ENCODE peak calls at places on chromosomes 6 and 20, in nine cellular contexts. Z is endothelial cell; V is CD8-positive, alpha-beta T cell; D is tibial nerve; X is activated CD8-positive, alpha-beta T cell treated with anti-CD3 and anti-CD28 coated beads for 36 hours; E is progenitor cell of endocrine pancreas; A is lower leg skin; L is astrocyte of the spinal cord; P is left ventricle myocardium inferior. M is an unnamed sample.

GRCh38 chr6:160420253-160420968 is 72.2 kb downstream of the SLC22A3 start:
- DNase-seq in D (no peak), P (no peak), Z (no peak), E (no peak), V (no peak), A (no peak), X (no peak), L (no peak), M (no peak)

GRCh38 chr6:29553268-29554057 is 6.1 kb downstream of the UBD start:
- DNase-seq in L (peak; percentile 13), V (peak; percentile 20), A (no peak), P (peak; percentile 73), Z (peak; percentile 71), X (peak; percentile 43), D (peak; percentile 17), E (peak; percentile 52), M (peak; percentile 69)

GRCh38 chr6:142946924-142947701 is 2.1 kb upstream of the HIVEP2 start:
- DNase-seq in V (peak; percentile 83), L (peak; percentile 79), X (peak; percentile 89), D (peak; percentile 70), A (peak; percentile 82), P (peak; percentile 86), Z (peak; percentile 63), E (peak; percentile 59), M (peak; percentile 84)

GRCh38 chr6:148888853-148889252 is 142.0 kb downstream of the UST start:
- DNase-seq in P (no peak), Z (no peak), X (no peak), E (no peak), D (no peak), L (peak; percentile 69), A (no peak), V (no peak), M (no peak)

GRCh38 chr6:98641929-98642328 is 192.4 kb upstream of the POU3F2 start:
- DNase-seq in P (no peak), X (no peak), V (no peak), D (no peak), E (no peak), A (no peak), L (peak; percentile 46), Z (no peak), M (no peak)

GRCh38 chr6:6655805-6656251 is 67.3 kb downstream of the LY86 start:
- DNase-seq in P (no peak), V (no peak), E (no peak), A (no peak), D (no peak), X (peak; percentile 31), Z (no peak), L (no peak), M (peak; percentile 38)

GRCh38 chr6:155530219-155530834 is 74.7 kb upstream of the NOX3 start:
- DNase-seq in E (no peak), D (peak; percentile 23), V (no peak), Z (no peak), X (peak; percentile 35), L (peak; percentile 66), P (no peak), A (no peak), M (peak; percentile 37)

GRCh38 chr6:84330325-84330724 is 102.9 kb upstream of the CEP162 start:
- DNase-seq in E (no peak), X (no peak), P (no peak), V (no peak), L (no peak), Z (no peak), A (no peak), D (no peak), M (no peak)

GRCh38 chr6:26555505-26556262 is 17.5 kb downstream of the HMGN4 start:
- DNase-seq in V (no peak), L (peak; percentile 64), D (no peak), X (no peak), Z (no peak), A (no peak), P (no peak), E (no peak), M (no peak)

GRCh38 chr6:107361568-107362270 is 97.6 kb downstream of the PDSS2 start:
- DNase-seq in L (peak; percentile 79), E (no peak), P (no peak), A (no peak), X (no peak), Z (no peak), V (no peak), D (no peak), M (no peak)

GRCh38 chr6:53691667-53692133 is 26.1 kb upstream of the KLHL31 start:
- DNase-seq in P (no peak), L (no peak), A (no peak), X (no peak), V (no peak), Z (no peak), D (no peak), E (no peak), M (no peak)

GRCh38 chr6:39362487-39362865 is 40.0 kb upstream of the KCNK16 start:
- DNase-seq in V (no peak), D (no peak), Z (no peak), A (no peak), P (no peak), E (no peak), L (no peak), X (no peak), M (no peak)

GRCh38 chr6:85405175-85405852 is 44.6 kb upstream of the NT5E start:
- DNase-seq in A (no peak), D (no peak), E (no peak), X (no peak), P (no peak), Z (no peak), V (no peak), L (peak; percentile 77), M (no peak)

GRCh38 chr6:39381535-39382140 is 59.1 kb upstream of the KCNK16 start:
- DNase-seq in A (no peak), E (no peak), P (no peak), V (no peak), Z (no peak), X (no peak), L (no peak), D (no peak), M (no peak)

GRCh38 chr6:163525926-163526325 is 111.4 kb downstream of the QKI start:
- DNase-seq in X (no peak), A (no peak), Z (no peak), V (no peak), P (no peak), E (no peak), L (no peak), D (no peak), M (no peak)

GRCh38 chr20:64131406-64131805 is 24.0 kb upstream of the NPBWR2 start:
- DNase-seq in L (no peak), D (no peak), A (no peak), X (peak; percentile 23), P (no peak), Z (no peak), E (no peak), V (no peak), M (no peak)
- TF ChIP-seq CTCF in L (peak; percentile 37), D (no peak), A (no peak), X (no peak), P (no peak), Z (no peak), E (peak; percentile 12), V (no peak), M (no peak)

GRCh38 chr20:33796907-33797544 is 14.1 kb upstream of the CHMP4B start:
- DNase-seq in D (no peak), Z (no peak), A (no peak), L (no peak), V (no peak), X (no peak), P (no peak), E (no peak), M (no peak)
- TF ChIP-seq CTCF in D (no peak), Z (no peak), A (no peak), L (no peak), V (no peak), X (no peak), P (no peak), E (no peak), M (no peak)

DNA sequence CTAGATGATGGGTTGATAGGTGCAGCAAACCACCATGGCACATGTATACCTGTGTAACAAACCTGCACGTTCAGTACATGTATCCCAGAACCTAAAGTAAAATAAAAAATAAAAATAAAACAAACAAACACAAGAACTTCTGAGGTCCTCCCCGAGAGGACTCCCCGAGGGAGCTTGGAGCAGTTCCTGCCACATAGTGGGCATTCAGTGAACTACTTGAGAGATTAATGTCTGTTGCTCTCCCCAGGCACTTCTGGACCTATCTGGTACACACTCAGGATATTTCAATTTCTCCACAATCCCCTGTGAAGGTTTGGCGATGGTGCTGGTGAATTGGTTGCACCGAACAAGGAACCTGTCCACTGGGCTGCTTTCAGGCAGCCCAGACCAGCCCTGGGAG is 311.2 kb downstream of the ESR1 start:
- DNase-seq in V (no peak), Z (no peak), L (no peak), P (no peak), A (no peak), D (no peak), E (no peak), X (no peak), M (no peak)
- TF ChIP-seq CTCF in V (no peak), Z (no peak), L (no peak), P (no peak), A (no peak), D (no peak), E (no peak), X (no peak), M (no peak)

GRCh38 chr20:1174787-1175186 is 10.0 kb downstream of the TMEM74B start:
- DNase-seq in P (no peak), D (no peak), L (no peak), E (no peak), A (no peak), X (no peak), Z (no peak), V (no peak), M (no peak)

GRCh38 chr20:1178103-1178502 is 6.7 kb downstream of the TMEM74B start:
- DNase-seq in V (no peak), D (no peak), Z (no peak), E (no peak), P (no peak), A (no peak), L (no peak), X (no peak), M (no peak)

GRCh38 chr20:1180949-1181348 is 3.8 kb downstream of the TMEM74B start:
- DNase-seq in X (no peak), D (no peak), L (no peak), Z (no peak), V (no peak), E (no peak), P (no peak), A (no peak), M (no peak)

GRCh38 chr20:1178623-1179022 is 6.2 kb downstream of the TMEM74B start:
- DNase-seq in V (no peak), P (no peak), X (no peak), Z (no peak), E (no peak), D (no peak), A (no peak), L (no peak), M (no peak)

DNA sequence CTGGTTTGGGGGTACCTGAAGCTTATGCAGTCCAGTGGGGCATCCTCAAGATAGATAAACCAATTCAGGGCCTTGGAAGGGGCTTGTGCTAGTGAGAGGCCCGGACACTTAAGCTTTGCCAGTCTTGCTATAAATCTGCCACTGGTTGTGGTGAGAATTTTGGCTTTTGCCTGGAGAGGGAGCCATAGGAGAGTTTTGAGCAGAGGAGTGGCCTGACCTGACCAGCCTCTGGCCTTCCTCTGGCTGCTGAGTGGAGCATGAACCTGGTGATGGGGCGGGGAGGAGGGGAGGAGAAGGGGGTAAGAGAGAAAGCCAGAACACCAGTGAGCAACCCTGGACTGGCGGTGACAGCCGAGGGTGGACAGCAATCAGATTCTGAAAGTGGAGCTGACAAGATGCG is 7.1 kb downstream of the TMEM74B start:
- DNase-seq in P (no peak), L (no peak), E (no peak), A (no peak), Z (peak; percentile 45), X (no peak), D (no peak), V (no peak), M (no peak)
- TF ChIP-seq CTCF in P (no peak), L (no peak), E (peak; percentile 25), A (no peak), Z (no peak), X (no peak), D (no peak), V (no peak), M (no peak)